ENCODE peak calls at places on chromosomes 5 and 9, in six cellular contexts. Q, U, D, Z, N and P are unnamed samples.

GRCh38 chr5:26847041-26847736 is 191.2 kb downstream of the CDH9 start:
- DNase-seq in N (no peak), D (no peak), Q (no peak), U (no peak), Z (no peak), P (no peak)

GRCh38 chr5:56941981-56942380 is 9.9 kb downstream of the MIER3 start:
- DNase-seq in N (peak), Z (no peak), Q (peak), D (no peak), U (no peak), P (peak)

GRCh38 chr5:133294380-133294779 is 242.6 kb downstream of the HSPA4 start:
- DNase-seq in Q (no peak), D (no peak), U (no peak), Z (no peak), N (no peak), P (no peak)

GRCh38 chr5:165076686-165077085 is 1571.3 kb downstream of the MAT2B start:
- DNase-seq in D (no peak), Z (no peak), U (no peak), N (no peak), Q (no peak), P (no peak)

GRCh38 chr5:57341380-57341979 is 141.1 kb downstream of the ACTBL2 start:
- DNase-seq in D (no peak), Z (no peak), Q (peak), U (no peak), N (no peak), P (no peak)

GRCh38 chr5:58983496-58983895 is 400.6 kb downstream of the RAB3C start:
- DNase-seq in Z (no peak), D (no peak), N (no peak), U (no peak), Q (peak), P (no peak)

GRCh38 chr9:127877566-127877998 is at the start of gene AK1:
- DNase-seq in Q (peak), N (no peak), D (peak), Z (peak), U (peak), P (no peak)

GRCh38 chr9:120016231-120016630 is 563.7 kb downstream of the CDK5RAP2 start:
- DNase-seq in N (no peak), Z (no peak), Q (no peak), U (no peak), D (no peak), P (no peak)

GRCh38 chr5:138649775-138650174 is 74.6 kb upstream of the HSPA9 start:
- DNase-seq in Q (no peak), Z (no peak), U (no peak), D (no peak), N (no peak), P (no peak)

GRCh38 chr5:72356361-72356760 is 36.2 kb downstream of the PTCD2 start:
- DNase-seq in N (no peak), Q (no peak), U (no peak), Z (no peak), D (no peak), P (no peak)

DNA sequence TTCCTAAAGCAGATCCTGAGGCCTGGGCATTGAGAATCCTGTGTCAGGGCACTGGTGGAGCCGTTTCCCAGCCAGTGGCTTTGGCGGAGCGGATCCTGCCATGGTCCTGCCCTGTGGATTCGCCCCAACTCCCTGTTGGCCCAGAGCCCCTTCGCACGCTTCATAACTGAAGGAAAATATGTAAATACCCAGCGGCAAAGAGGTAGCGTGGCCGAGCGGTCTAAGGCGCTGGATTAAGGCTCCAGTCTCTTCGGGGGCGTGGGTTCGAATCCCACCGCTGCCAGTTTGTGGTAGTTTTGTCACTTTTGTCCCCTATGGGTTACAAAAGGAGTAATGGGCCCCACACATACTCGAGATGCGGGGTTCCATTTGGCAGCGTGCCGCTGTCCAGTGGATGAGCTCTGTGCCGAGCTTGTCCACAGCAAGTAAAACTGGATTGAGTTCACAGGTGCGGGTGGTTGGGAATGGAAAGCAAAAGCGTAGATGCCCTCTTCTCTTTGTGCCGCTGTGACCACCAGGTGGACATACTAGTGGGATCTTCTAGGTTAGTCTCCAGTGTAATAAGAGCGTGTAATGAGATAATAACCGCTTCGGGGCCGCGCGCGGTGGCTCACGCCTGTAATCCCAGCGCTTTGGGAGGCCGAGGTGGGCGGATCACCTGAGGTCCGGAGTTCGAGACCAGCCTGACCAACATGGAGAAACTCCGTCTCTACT is 17.3 kb downstream of the TRIM7 start:
- DNase-seq in Z (peak), D (peak), N (no peak), U (peak), Q (peak), P (no peak)
- TF ChIP-seq CTCF in Z (peak), D (no peak), N (peak), U (peak), Q (peak), P (peak)

GRCh38 chr9:36597412-36598178 is 24.9 kb downstream of the MELK start:
- DNase-seq in Q (peak), Z (no peak), D (no peak), N (no peak), U (no peak), P (no peak)
- TF ChIP-seq CTCF in Q (peak), Z (peak), D (peak), N (peak), U (peak), P (peak)

GRCh38 chr5:141100243-141100805 is at the start of gene PCDHB3:
- DNase-seq in U (no peak), D (no peak), Q (peak), N (no peak), Z (no peak), P (peak)

GRCh38 chr5:141095263-141095641 is 837 bp downstream of the PCDHB2 start:
- DNase-seq in U (no peak), Z (no peak), D (no peak), Q (no peak), N (no peak), P (no peak)

DNA sequence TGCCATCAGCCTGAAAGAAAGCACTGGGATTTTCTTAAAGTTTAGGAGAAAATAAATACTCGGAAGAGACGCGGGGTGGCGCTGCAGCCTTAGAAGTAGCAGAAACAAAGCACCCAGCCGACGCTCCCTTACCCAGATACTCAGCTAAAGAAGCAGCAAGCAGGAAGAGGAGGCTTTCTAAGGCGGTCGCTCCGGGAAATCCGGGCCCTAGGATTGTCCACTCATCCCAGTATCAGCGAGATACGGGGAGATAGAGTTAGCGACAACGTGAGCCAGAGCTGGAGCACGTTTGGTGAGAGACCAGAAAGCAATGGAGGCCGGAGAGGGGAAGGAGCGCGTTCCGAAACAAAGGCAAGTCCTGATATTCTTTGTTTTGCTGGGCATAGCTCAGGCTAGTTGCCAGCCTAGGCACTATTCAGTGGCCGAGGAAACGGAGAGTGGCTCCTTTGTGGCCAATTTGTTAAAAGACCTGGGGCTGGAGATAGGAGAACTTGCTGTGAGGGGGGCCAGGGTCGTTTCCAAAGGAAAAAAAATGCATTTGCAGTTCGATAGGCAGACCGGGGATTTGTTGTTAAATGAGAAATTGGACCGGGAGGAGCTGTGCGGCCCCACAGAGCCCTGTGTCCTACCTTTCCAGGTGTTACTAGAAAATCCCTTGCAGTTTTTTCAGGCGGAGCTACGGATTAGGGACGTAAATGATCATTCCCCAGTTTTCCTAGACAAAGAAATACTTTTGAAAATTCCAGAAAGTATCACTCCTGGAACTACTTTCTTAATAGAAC is at the start of gene PCDHB2:
- DNase-seq in D (no peak), U (peak), N (no peak), Q (peak), Z (peak), P (no peak)
- TF ChIP-seq CTCF in D (peak), U (peak), N (peak), Q (peak), Z (peak), P (peak)

DNA sequence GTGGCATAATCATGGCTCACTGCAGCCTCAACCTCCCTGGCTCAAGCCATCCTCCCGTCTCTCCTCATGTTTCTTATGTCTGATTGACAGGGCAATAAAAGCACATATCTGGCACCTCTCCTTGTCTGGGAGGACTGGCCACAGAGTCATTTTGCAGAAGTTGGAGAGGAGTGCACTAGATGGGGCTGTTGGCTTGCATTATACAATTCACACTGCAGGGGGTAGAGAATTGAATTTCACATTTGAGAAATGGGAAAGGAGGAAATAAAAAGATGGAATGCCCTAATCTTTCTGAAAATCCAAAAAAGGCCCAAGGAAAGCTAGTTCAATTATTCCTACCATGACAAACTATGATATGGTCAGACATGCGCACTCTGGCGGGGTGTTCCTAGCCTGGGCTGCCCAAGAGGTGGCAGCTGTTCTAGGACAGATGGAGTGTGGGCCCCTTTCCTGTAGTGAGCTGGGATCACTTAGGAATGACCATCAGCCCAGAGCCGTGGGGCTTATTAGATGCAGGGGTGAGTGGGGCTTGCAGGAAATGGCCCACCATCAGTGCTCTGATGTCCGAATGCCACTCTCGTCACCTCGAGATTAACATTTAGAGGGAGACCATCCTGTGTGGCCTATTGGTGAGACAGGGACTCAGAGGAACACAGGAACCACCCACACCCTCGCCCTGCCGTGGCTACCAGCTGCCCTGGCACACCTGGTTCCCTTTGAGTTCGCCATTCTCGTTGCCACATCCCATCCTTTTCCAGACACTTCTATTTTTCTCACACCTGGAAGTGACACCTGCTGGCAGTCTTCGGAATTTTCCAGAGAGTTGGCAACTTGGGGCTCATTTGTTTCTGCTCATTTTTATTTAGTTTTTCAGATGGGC is 21.8 kb upstream of the ANKRD18A start:
- DNase-seq in D (peak), N (no peak), Q (peak), Z (peak), U (no peak), P (no peak)
- TF ChIP-seq CTCF in D (peak), N (peak), Q (peak), Z (peak), U (peak), P (peak)

GRCh38 chr5:124728331-124729307 is 17.8 kb downstream of the ZNF608 start:
- DNase-seq in N (no peak), Q (peak), D (no peak), U (no peak), Z (no peak), P (no peak)

GRCh38 chr5:124726631-124727362 is 19.6 kb downstream of the ZNF608 start:
- DNase-seq in U (no peak), Q (no peak), Z (no peak), N (no peak), D (no peak), P (no peak)

GRCh38 chr5:124725622-124726258 is 20.7 kb downstream of the ZNF608 start:
- DNase-seq in N (no peak), Z (no peak), U (no peak), D (no peak), Q (no peak), P (no peak)

GRCh38 chr5:124724357-124725039 is 21.9 kb downstream of the ZNF608 start:
- DNase-seq in N (no peak), Q (no peak), U (no peak), Z (no peak), D (no peak), P (no peak)

DNA sequence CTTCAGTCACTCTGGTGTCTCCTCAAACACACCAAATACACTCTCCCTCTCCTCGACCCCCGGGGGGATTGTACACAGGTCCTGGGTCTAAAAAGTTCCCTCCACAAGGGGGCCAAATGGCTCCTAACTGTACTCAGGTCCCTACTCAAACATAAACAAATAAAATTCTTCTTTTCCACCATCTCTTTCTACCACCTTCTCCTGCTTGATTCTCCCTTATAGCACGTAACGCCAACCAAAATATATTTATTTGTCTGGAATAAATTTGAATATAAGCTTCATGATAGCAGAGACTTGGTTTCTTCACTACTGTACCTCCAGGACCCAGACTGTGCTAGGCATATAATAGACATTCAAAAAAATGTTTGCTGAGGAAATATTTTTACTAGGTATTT is 21.4 kb downstream of the ZNF608 start:
- DNase-seq in Z (no peak), U (no peak), N (no peak), D (no peak), Q (no peak), P (no peak)
- TF ChIP-seq CTCF in Z (no peak), U (peak), N (no peak), D (no peak), Q (no peak), P (peak)

DNA sequence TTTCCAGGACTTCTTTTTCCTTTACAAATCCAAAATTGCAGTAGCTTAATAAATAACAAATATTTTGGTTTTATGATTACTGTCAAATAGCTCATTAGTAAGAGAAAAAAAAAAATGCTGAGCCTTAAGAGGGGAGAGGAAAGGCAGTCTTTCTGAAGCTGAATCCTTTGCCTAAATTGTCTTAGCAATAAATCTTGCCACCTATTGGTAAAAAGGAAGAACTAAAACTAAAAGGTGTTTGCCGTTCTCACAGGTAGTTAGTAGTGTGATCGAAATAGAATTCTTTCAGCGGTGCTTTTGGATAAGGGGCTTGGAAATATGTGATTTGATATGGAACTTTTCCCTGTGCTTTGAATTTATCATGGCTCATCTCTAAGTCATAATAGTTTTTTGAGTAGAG is 31.2 kb downstream of the PIK3R1 start:
- DNase-seq in U (no peak), Q (no peak), D (no peak), Z (no peak), N (no peak), P (no peak)
- TF ChIP-seq CTCF in U (peak), Q (no peak), D (peak), Z (peak), N (no peak), P (no peak)

DNA sequence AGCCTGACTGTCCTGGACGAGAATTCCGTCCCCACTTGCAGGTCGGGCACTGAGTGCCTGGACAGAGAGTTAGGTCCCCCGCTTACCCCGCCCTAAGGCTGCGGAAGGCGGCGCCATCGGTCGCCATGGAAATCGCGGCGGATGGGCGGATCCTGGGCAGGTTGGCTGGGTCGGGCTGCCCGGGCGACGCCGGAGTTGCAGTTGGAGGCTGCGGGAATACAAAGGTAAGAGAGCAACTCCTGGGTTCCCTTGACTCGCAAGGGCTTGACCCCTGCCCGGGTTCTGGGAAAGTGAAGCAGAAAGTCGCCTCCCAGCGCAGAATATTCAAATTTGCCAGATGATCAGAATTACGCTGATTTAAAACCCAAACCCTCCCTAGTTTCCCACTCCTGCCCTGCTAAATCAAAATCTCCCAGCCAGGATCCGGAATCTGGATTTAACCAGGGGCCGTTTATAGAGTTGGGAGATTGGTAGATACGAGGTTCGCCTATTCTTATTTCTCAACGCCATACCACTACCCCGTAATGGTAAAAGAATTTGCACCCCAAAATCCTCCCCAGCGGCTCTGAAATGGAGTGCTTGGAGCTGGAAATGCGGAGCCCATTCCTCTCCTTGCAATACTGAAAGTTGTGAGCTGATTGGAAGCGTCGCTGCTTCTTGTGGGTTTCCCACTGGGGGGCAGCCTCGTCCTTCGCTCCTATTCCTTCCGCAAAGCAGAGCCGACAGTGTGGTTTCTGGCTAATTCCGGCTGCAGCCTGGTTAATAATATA is 156.4 kb upstream of the RASEF start:
- DNase-seq in N (no peak), Z (peak), Q (peak), U (peak), D (peak), P (no peak)
- TF ChIP-seq CTCF in N (no peak), Z (peak), Q (peak), U (peak), D (no peak), P (peak)

DNA sequence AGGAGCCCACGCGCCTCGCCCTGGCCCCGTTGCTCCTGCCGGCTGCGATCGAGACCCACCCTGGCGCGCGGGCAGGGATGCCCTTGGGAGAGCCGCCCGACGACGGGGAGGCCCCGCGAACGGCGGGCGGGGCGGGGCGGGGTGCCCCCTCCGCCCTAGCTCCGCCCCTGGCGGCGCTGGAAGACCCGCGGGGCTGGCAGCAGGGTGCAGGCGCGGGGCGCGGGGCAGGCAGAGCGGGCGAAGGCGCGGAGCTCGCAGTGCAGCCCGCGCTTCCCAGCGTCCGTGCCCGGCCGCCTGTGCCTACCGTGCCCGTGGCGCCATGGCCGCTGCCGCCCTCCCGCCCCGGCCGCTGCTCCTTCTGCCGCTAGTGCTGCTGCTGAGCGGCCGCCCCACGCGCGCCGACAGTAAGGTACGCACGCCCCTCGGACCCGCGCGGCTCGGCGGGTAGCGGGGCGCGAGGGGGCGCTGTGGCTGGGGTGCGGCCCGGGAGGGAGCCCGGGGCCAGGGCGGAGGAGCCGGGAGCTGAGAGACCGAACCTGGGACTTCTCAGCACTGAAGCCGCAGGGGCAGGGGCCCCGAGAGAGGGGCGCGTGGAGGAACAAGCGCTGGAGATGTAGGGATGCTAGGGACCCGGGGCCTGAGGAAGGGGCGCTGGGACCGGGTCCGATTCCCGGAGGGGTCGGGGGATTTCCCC is at the start of gene OLFML2A:
- DNase-seq in N (no peak), Q (no peak), D (peak), Z (peak), U (no peak), P (no peak)
- TF ChIP-seq CTCF in N (peak), Q (peak), D (peak), Z (peak), U (peak), P (peak)